ENCODE peak calls at places on chromosomes 12 and 14, in seven cellular contexts. Q is PC-9; I is psoas muscle; P is CD8-positive, alpha-beta T cell; M is coronary artery; E is endothelial cell; C is BJ. O is an unnamed sample.

GRCh38 chr12:8909752-8910151 is 4.6 kb upstream of the PHC1 start:
- DNase-seq in C (no peak), P (no peak), Q (no peak), I (no peak), M (no peak), E (no peak), O (no peak)

GRCh38 chr14:77843155-77843554 is 43.2 kb downstream of the ADCK1 start:
- DNase-seq in M (no peak), C (no peak), E (no peak), P (no peak), Q (no peak), I (no peak), O (no peak)

GRCh38 chr12:88775742-88776151 is 195.5 kb upstream of the KITLG start:
- DNase-seq in E (no peak), C (no peak), P (no peak), Q (no peak), M (no peak), I (no peak), O (no peak)

GRCh38 chr12:65637150-65637549 is 187.1 kb upstream of the HMGA2 start:
- DNase-seq in E (no peak), I (no peak), Q (no peak), P (no peak), C (no peak), M (no peak), O (no peak)

GRCh38 chr12:64672925-64673409 is 62.7 kb downstream of the RASSF3 start:
- DNase-seq in M (no peak), P (no peak), Q (peak), C (no peak), I (peak), E (peak), O (no peak)

GRCh38 chr14:64705406-64706118 is 1.3 kb downstream of the PLEKHG3 start:
- DNase-seq in C (no peak), M (peak), P (no peak), Q (no peak), I (peak), E (no peak), O (no peak)

GRCh38 chr14:100054553-100055075 is 10.6 kb upstream of the EVL start:
- DNase-seq in E (no peak), M (no peak), P (no peak), I (no peak), C (no peak), Q (no peak), O (no peak)

GRCh38 chr12:86903166-86903565 is 647.0 kb upstream of the MGAT4C start:
- DNase-seq in Q (no peak), M (no peak), E (no peak), P (no peak), C (no peak), I (no peak), O (no peak)

GRCh38 chr14:41482861-41483260 is 123.8 kb upstream of the LRFN5 start:
- DNase-seq in P (no peak), M (no peak), Q (no peak), C (no peak), E (no peak), I (no peak), O (no peak)

GRCh38 chr12:31001581-31002360 is 71.9 kb upstream of the DDX11 start:
- DNase-seq in M (no peak), C (no peak), I (no peak), E (no peak), P (no peak), Q (no peak), O (no peak)

GRCh38 chr12:3160081-3160480 is 82.9 kb downstream of the TSPAN9 start:
- DNase-seq in I (no peak), E (no peak), Q (no peak), C (no peak), P (no peak), M (no peak), O (no peak)

GRCh38 chr14:69105326-69105725 is 47.6 kb downstream of the DCAF5 start:
- DNase-seq in Q (no peak), C (no peak), I (no peak), M (no peak), P (no peak), E (no peak), O (no peak)

GRCh38 chr12:116338064-116338872 is 60.8 kb upstream of the MED13L start:
- DNase-seq in P (no peak), I (no peak), C (no peak), E (no peak), Q (no peak), M (no peak), O (no peak)

GRCh38 chr12:96211989-96212388 is 17.8 kb downstream of the ELK3 start:
- DNase-seq in P (no peak), C (no peak), I (no peak), E (no peak), Q (no peak), M (peak), O (no peak)

GRCh38 chr12:13103391-13104033 is at the start of gene GSG1:
- DNase-seq in M (no peak), P (no peak), C (no peak), E (no peak), Q (peak), I (no peak), O (no peak)

GRCh38 chr14:105894125-105894977 is 368.0 kb downstream of the TMEM121 start:
- DNase-seq in E (no peak), I (peak), M (peak), P (no peak), C (no peak), Q (no peak), O (no peak)

GRCh38 chr12:57465747-57466505 is 6.3 kb downstream of the GLI1 start:
- DNase-seq in M (no peak), E (no peak), Q (no peak), I (no peak), P (no peak), C (no peak), O (no peak)

GRCh38 chr14:32693114-32693513 is 245.6 kb upstream of the NPAS3 start:
- DNase-seq in P (no peak), M (no peak), Q (no peak), C (no peak), E (no peak), I (no peak), O (no peak)

GRCh38 chr12:14284189-14284722 is 81.2 kb upstream of the ATF7IP start:
- DNase-seq in M (no peak), Q (no peak), P (no peak), I (no peak), C (no peak), E (no peak), O (no peak)

GRCh38 chr14:68749487-68750475 is 43.1 kb downstream of the ZFP36L1 start:
- DNase-seq in Q (no peak), P (no peak), E (no peak), C (no peak), M (no peak), I (no peak), O (no peak)

GRCh38 chr12:5318874-5319273 is 113.0 kb upstream of the NTF3 start:
- DNase-seq in Q (no peak), P (no peak), C (peak), I (no peak), M (no peak), E (no peak), O (peak)

GRCh38 chr14:60845523-60845922 is 111.0 kb downstream of the MNAT1 start:
- DNase-seq in M (no peak), E (no peak), P (no peak), I (no peak), C (no peak), Q (no peak), O (no peak)

GRCh38 chr14:60250318-60251035 is 1.5 kb downstream of the PPM1A start:
- DNase-seq in E (peak), P (no peak), M (no peak), C (no peak), I (no peak), Q (peak), O (no peak)

GRCh38 chr12:104462931-104463339 is 6.2 kb downstream of the CHST11 start:
- DNase-seq in Q (no peak), I (no peak), C (no peak), P (no peak), M (no peak), E (no peak), O (no peak)

GRCh38 chr14:67695394-67695949 is at the start of gene RDH11:
- DNase-seq in Q (peak), I (peak), P (peak), M (peak), C (peak), E (peak), O (peak)
- TF ChIP-seq CTCF in Q (no peak), I (no peak), P (no peak), M (no peak), C (no peak), E (no peak), O (no peak)

DNA sequence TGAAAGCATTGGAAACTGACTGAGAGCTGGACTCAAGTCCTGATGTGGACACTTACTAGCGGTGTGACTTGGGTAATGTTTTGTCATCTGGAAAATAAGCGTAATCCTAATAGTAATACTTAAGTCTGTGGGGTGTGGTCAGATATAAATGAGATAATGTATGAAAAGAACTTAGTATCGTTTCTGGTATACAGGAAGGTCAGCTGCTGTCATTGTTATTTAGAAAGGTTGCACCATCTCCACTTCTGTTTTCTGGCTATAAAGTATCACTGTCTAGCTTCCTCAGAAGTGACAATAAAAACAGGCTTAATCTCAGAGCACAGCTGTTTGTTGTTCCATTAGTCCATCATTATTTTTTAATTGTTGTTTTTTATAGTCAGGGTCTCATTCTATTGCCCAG is 34.1 kb upstream of the TUBA1C start:
- DNase-seq in P (no peak), I (no peak), Q (no peak), C (no peak), M (no peak), E (no peak), O (no peak)
- TF ChIP-seq CTCF in P (no peak), I (no peak), Q (no peak), C (no peak), M (no peak), E (no peak), O (no peak)

GRCh38 chr12:51889216-51890134 is 1.6 kb downstream of the ANKRD33 start:
- DNase-seq in C (no peak), P (no peak), Q (no peak), I (no peak), M (peak), E (no peak), O (no peak)
- TF ChIP-seq CTCF in C (peak), P (no peak), Q (no peak), I (no peak), M (no peak), E (peak), O (peak)

DNA sequence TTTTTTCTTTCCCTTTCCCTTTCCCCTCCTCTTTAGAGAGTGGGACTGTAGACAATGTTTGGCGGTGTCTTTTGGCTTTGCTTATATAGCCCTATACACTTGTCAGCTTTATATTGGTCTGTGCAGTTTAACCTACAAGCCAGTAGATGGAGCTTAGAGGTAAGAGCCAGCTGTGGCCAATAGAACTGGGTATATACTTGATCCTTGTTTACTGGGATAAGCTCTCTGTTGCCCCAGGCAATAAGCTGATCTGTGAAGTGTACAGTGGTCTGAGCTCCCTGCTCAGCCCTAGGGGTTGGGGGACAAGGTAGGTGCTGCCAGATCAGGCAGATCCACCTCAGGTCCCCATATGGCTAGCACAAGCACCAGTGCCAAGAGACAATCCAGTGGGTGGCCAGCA is 434.1 kb downstream of the NOVA1 start:
- DNase-seq in C (no peak), Q (no peak), I (no peak), P (no peak), M (no peak), E (peak), O (no peak)
- TF ChIP-seq CTCF in C (no peak), Q (peak), I (no peak), P (no peak), M (no peak), E (peak), O (no peak)

DNA sequence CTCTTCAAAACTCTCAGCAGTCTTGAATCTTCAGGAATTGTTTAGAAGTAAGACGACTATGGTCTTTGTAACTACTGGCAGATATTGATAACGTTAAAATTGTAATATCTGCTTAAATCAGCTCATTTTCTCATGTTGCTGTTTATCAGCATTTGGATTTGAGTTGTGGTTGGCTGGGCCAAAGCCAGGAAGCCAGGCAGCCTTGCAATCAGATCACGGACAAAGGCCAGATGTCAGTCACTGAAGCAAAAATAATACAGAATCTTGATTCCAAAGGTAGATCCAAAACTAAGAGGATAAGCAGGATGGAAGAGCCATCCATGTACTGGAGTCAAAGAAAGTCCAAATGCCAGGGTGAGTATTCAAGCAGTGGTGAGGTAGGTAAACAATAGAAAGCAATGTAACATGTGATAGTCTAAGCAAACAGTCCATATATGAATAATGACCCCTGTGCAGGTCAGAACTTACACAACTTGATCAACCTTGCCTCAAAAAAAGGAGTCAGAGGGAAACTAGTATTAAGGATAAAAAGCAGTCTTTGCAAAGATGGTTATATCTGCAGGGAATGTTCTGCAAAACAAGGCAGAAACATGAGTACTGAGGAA is 95.8 kb upstream of the RAP1B start:
- DNase-seq in I (no peak), P (no peak), C (no peak), M (no peak), Q (no peak), E (no peak), O (no peak)
- TF ChIP-seq CTCF in I (no peak), P (no peak), C (no peak), M (no peak), Q (no peak), E (no peak), O (no peak)